ENCODE peak calls at places on chromosomes 13 and 19, in six cellular contexts. One of them, this sample, is unnamed.

GRCh38 chr13:31588923-31589322 is 150.4 kb upstream of the RXFP2 start:
- DNase-seq in GM12878: no peak
- DNase-seq in H1: no peak
- DNase-seq in HepG2: no peak
- DNase-seq in SK-N-SH: no peak
- DNase-seq in K562: no peak
- DNase-seq in this sample: no peak

GRCh38 chr13:98674968-98675528 is 77.4 kb downstream of the SLC15A1 start:
- DNase-seq in GM12878: no peak
- DNase-seq in H1: no peak
- DNase-seq in HepG2: no peak
- DNase-seq in SK-N-SH: no peak
- DNase-seq in K562: no peak
- DNase-seq in this sample: no peak

GRCh38 chr13:113947321-113948033 is 26.4 kb downstream of the C13orf46 start:
- DNase-seq in GM12878: no peak
- DNase-seq in H1: no peak
- DNase-seq in HepG2: no peak
- DNase-seq in SK-N-SH: no peak
- DNase-seq in K562: peak
- DNase-seq in this sample: no peak

GRCh38 chr19:4830768-4831265 is 695 bp downstream of the TICAM1 start:
- DNase-seq in GM12878: no peak
- DNase-seq in H1: no peak
- DNase-seq in HepG2: no peak
- DNase-seq in SK-N-SH: no peak
- DNase-seq in K562: peak
- DNase-seq in this sample: no peak

GRCh38 chr13:37621811-37622361 is 23.3 kb upstream of the POSTN start:
- DNase-seq in GM12878: no peak
- DNase-seq in H1: no peak
- DNase-seq in HepG2: no peak
- DNase-seq in SK-N-SH: no peak
- DNase-seq in K562: no peak
- DNase-seq in this sample: no peak

GRCh38 chr19:722553-723101 is 13.9 kb downstream of the PALM start:
- DNase-seq in GM12878: no peak
- DNase-seq in H1: no peak
- DNase-seq in HepG2: no peak
- DNase-seq in SK-N-SH: no peak
- DNase-seq in K562: no peak
- DNase-seq in this sample: no peak

GRCh38 chr13:29849731-29850212 is 645 bp downstream of the UBL3 start:
- DNase-seq in GM12878: no peak
- DNase-seq in H1: peak
- DNase-seq in HepG2: peak
- DNase-seq in SK-N-SH: peak
- DNase-seq in K562: peak
- DNase-seq in this sample: no peak

GRCh38 chr19:10517361-10517759 is at the start of gene S1PR5:
- DNase-seq in GM12878: no peak
- DNase-seq in H1: no peak
- DNase-seq in HepG2: no peak
- DNase-seq in SK-N-SH: peak
- DNase-seq in K562: peak
- DNase-seq in this sample: no peak

GRCh38 chr13:30148171-30148754 is 159.1 kb downstream of the KATNAL1 start:
- DNase-seq in GM12878: no peak
- DNase-seq in H1: no peak
- DNase-seq in HepG2: no peak
- DNase-seq in SK-N-SH: no peak
- DNase-seq in K562: no peak
- DNase-seq in this sample: no peak

GRCh38 chr13:111343186-111343805 is 22.9 kb downstream of the TEX29 start:
- DNase-seq in GM12878: no peak
- DNase-seq in H1: no peak
- DNase-seq in HepG2: no peak
- DNase-seq in SK-N-SH: no peak
- DNase-seq in K562: no peak
- DNase-seq in this sample: no peak

GRCh38 chr13:28408235-28408848 is 86.6 kb downstream of the FLT1 start:
- DNase-seq in GM12878: no peak
- DNase-seq in H1: no peak
- DNase-seq in HepG2: no peak
- DNase-seq in SK-N-SH: no peak
- DNase-seq in K562: peak
- DNase-seq in this sample: peak

GRCh38 chr13:45327253-45327954 is 13.6 kb downstream of the TPT1 start:
- DNase-seq in GM12878: no peak
- DNase-seq in H1: no peak
- DNase-seq in HepG2: no peak
- DNase-seq in SK-N-SH: no peak
- DNase-seq in K562: no peak
- DNase-seq in this sample: no peak

GRCh38 chr19:3494559-3494958 is 5.9 kb downstream of the DOHH start:
- DNase-seq in GM12878: no peak
- DNase-seq in H1: no peak
- DNase-seq in HepG2: no peak
- DNase-seq in SK-N-SH: no peak
- DNase-seq in K562: no peak
- DNase-seq in this sample: no peak

GRCh38 chr13:46229251-46229650 is 17.5 kb downstream of the LRRC63 start:
- DNase-seq in GM12878: no peak
- DNase-seq in H1: no peak
- DNase-seq in HepG2: no peak
- DNase-seq in SK-N-SH: no peak
- DNase-seq in K562: no peak
- DNase-seq in this sample: no peak

GRCh38 chr19:14770944-14771839 is 7.2 kb downstream of the ADGRE2 start:
- DNase-seq in GM12878: no peak
- DNase-seq in H1: peak
- DNase-seq in HepG2: no peak
- DNase-seq in SK-N-SH: no peak
- DNase-seq in K562: no peak
- DNase-seq in this sample: no peak

GRCh38 chr13:98839826-98840769 is 87.6 kb upstream of the SLC15A1 start:
- DNase-seq in GM12878: no peak
- DNase-seq in H1: peak
- DNase-seq in HepG2: peak
- DNase-seq in SK-N-SH: peak
- DNase-seq in K562: peak
- DNase-seq in this sample: no peak

GRCh38 chr13:106527806-106528205 is 7.7 kb downstream of the EFNB2 start:
- DNase-seq in GM12878: no peak
- DNase-seq in H1: no peak
- DNase-seq in HepG2: no peak
- DNase-seq in SK-N-SH: no peak
- DNase-seq in K562: no peak
- DNase-seq in this sample: no peak

GRCh38 chr13:104008571-104009435 is 942.6 kb upstream of the SLC10A2 start:
- DNase-seq in GM12878: no peak
- DNase-seq in H1: no peak
- DNase-seq in HepG2: no peak
- DNase-seq in SK-N-SH: peak
- DNase-seq in K562: no peak
- DNase-seq in this sample: no peak

GRCh38 chr13:35549481-35549880 is 73.0 kb upstream of the MAB21L1 start:
- DNase-seq in GM12878: peak
- DNase-seq in H1: no peak
- DNase-seq in HepG2: peak
- DNase-seq in SK-N-SH: no peak
- DNase-seq in K562: no peak
- DNase-seq in this sample: no peak

GRCh38 chr13:42398542-42398941 is 126.6 kb downstream of the AKAP11 start:
- DNase-seq in GM12878: no peak
- DNase-seq in H1: no peak
- DNase-seq in HepG2: no peak
- DNase-seq in SK-N-SH: no peak
- DNase-seq in K562: no peak
- DNase-seq in this sample: no peak

GRCh38 chr19:58381460-58382220 is 810 bp upstream of the ZNF837 start:
- DNase-seq in GM12878: no peak
- DNase-seq in H1: no peak
- DNase-seq in HepG2: no peak
- DNase-seq in SK-N-SH: no peak
- DNase-seq in K562: no peak
- DNase-seq in this sample: no peak

GRCh38 chr19:46721269-46722003 is 4.5 kb upstream of the PRKD2 start:
- DNase-seq in GM12878: no peak
- DNase-seq in H1: peak
- DNase-seq in HepG2: peak
- DNase-seq in SK-N-SH: peak
- DNase-seq in K562: peak
- DNase-seq in this sample: no peak

GRCh38 chr13:41345165-41345920 is 34.3 kb downstream of the NAA16 start:
- DNase-seq in GM12878: no peak
- DNase-seq in H1: no peak
- DNase-seq in HepG2: peak
- DNase-seq in SK-N-SH: no peak
- DNase-seq in K562: no peak
- DNase-seq in this sample: no peak

DNA sequence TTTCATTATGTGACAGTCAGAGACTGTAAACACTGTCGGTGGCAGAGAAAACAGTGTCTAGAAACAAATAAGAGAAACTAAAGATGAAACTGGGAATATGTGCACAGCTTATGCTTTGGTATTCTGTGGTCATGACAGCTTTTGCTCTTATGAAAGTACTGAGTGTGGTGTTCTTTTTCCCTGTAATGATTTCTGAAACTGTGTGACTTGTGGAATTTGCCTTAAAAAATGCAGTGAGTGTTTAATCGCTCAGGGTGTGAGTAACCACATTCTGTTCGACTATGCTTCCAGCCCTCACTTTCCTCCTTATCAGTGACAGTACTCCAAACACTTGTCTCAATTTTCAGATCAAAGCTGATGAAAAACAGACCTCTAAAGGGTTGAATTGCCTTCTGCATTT is 66.9 kb upstream of the DIAPH3 start:
- DNase-seq in GM12878: no peak
- DNase-seq in H1: no peak
- DNase-seq in HepG2: no peak
- DNase-seq in SK-N-SH: peak
- DNase-seq in K562: peak
- DNase-seq in this sample: no peak
- TF ChIP-seq GABPA in GM12878: no peak
- TF ChIP-seq GABPA in H1: no peak
- TF ChIP-seq GABPA in HepG2: no peak
- TF ChIP-seq GABPA in SK-N-SH: no peak
- TF ChIP-seq GABPA in K562: no peak
- TF ChIP-seq GABPA in this sample: no peak

GRCh38 chr19:55621673-55622231 is 2.6 kb downstream of the ZNF784 start:
- DNase-seq in GM12878: no peak
- DNase-seq in H1: no peak
- DNase-seq in HepG2: no peak
- DNase-seq in SK-N-SH: no peak
- DNase-seq in K562: peak
- DNase-seq in this sample: no peak
- H3K27ac ChIP-seq in GM12878: no peak
- H3K27ac ChIP-seq in H1: no peak
- H3K27ac ChIP-seq in HepG2: no peak
- H3K27ac ChIP-seq in SK-N-SH: no peak
- H3K27ac ChIP-seq in K562: no peak
- H3K27ac ChIP-seq in this sample: no peak

DNA sequence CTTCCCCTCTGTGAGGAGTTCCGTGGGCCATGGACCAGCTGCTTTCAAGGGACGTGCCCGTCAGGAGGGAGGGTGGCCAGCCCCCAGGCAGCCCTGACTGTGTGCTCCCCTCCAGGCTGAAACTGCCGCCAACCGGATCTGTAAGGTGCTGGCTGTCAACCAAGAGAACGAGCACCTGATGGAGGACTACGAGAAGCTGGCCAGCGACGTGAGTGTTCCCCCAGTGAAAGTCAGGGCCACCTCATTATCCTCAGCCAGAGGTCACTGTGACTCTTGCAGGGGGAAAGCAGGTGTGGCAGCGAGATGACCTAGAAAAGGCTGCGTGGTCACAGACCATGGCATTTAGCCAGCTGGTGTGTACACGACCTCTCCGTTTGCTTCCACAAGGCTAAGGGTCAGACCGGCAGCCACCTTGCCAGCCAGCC is 29.9 kb downstream of the CAPN12 start:
- DNase-seq in GM12878: no peak
- DNase-seq in H1: no peak
- DNase-seq in HepG2: no peak
- DNase-seq in SK-N-SH: no peak
- DNase-seq in K562: no peak
- DNase-seq in this sample: no peak
- TF ChIP-seq GABPA in GM12878: no peak
- TF ChIP-seq GABPA in H1: no peak
- TF ChIP-seq GABPA in HepG2: no peak
- TF ChIP-seq GABPA in SK-N-SH: no peak
- TF ChIP-seq GABPA in K562: no peak
- TF ChIP-seq GABPA in this sample: no peak

DNA sequence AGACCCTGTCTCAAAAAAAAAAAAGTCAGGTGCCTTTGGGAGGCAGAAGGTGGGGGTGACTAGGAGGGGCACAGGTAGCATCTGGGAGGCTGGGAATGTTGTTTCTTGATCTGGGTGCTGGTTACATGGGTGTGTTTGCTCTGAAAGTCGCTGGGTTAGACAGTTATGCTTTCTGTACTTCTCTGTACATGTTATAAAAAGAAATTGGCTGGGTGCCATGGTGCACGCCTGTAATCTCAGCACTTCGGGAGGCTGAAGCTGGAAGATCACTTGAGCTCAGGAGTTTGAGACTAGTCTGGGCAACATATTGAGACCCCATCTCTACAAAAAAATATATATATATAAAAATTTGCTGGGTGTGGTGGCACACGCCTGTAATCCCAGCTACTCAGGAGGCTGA is 15.1 kb downstream of the NOSIP start:
- DNase-seq in GM12878: no peak
- DNase-seq in H1: no peak
- DNase-seq in HepG2: no peak
- DNase-seq in SK-N-SH: no peak
- DNase-seq in K562: no peak
- DNase-seq in this sample: no peak
- H3K27ac ChIP-seq in GM12878: no peak
- H3K27ac ChIP-seq in H1: no peak
- H3K27ac ChIP-seq in HepG2: no peak
- H3K27ac ChIP-seq in SK-N-SH: no peak
- H3K27ac ChIP-seq in K562: no peak
- H3K27ac ChIP-seq in this sample: no peak